ENCODE peak calls at places on chromosomes 7 and 10, in five cellular contexts. I, D, L, T and O are unnamed samples.

GRCh38 chr10:79273603-79274002 is 73.7 kb upstream of the PPIF start:
- ATAC-seq in I (no peak), D (no peak), L (no peak), T (no peak), O (no peak)

GRCh38 chr7:150610193-150610592 is 22.0 kb downstream of the GIMAP6 start:
- ATAC-seq in I (no peak), D (peak; percentile 69), L (peak; percentile 52), T (no peak), O (peak; percentile 44)

GRCh38 chr7:77923419-77923818 is 124.8 kb downstream of the PHTF2 start:
- ATAC-seq in I (no peak), D (no peak), L (no peak), T (no peak), O (no peak)

GRCh38 chr10:17025444-17026295 is 103.9 kb downstream of the CUBN start:
- ATAC-seq in I (peak; percentile 60), D (peak; percentile 63), L (peak; percentile 63), T (peak; percentile 49), O (peak; percentile 42)

GRCh38 chr7:30841025-30841735 is 70.0 kb downstream of the MINDY4 start:
- ATAC-seq in I (no peak), D (no peak), L (no peak), T (no peak), O (no peak)

GRCh38 chr10:12390733-12391132 is 41.4 kb downstream of the CAMK1D start:
- ATAC-seq in I (peak; percentile 13), D (no peak), L (no peak), T (peak; percentile 48), O (no peak)

GRCh38 chr10:3704565-3705360 is 80.2 kb downstream of the KLF6 start:
- ATAC-seq in I (no peak), D (no peak), L (no peak), T (no peak), O (no peak)

GRCh38 chr7:131087756-131088658 is 239.7 kb upstream of the MKLN1 start:
- ATAC-seq in I (no peak), D (no peak), L (no peak), T (no peak), O (no peak)

GRCh38 chr10:99431190-99431549 is 746 bp upstream of the GOT1 start:
- ATAC-seq in I (peak; percentile 67), D (no peak), L (no peak), T (peak; percentile 53), O (no peak)

GRCh38 chr10:100781145-100781665 is 35.8 kb downstream of the PAX2 start:
- ATAC-seq in I (no peak), D (no peak), L (no peak), T (no peak), O (no peak)

GRCh38 chr10:100790761-100791208 is 45.4 kb downstream of the PAX2 start:
- ATAC-seq in I (no peak), D (no peak), L (no peak), T (no peak), O (no peak)

GRCh38 chr7:129536323-129536722 is 34.0 kb downstream of the SMKR1 start:
- ATAC-seq in I (no peak), D (peak; percentile 48), L (peak; percentile 43), T (no peak), O (no peak)

GRCh38 chr7:37377231-37377630 is 71.4 kb downstream of the ELMO1 start:
- ATAC-seq in I (no peak), D (peak; percentile 85), L (no peak), T (no peak), O (no peak)

GRCh38 chr7:99943641-99944507 is 14.5 kb upstream of the GJC3 start:
- ATAC-seq in I (no peak), D (peak; percentile 13), L (no peak), T (no peak), O (no peak)

GRCh38 chr10:128854965-128855364 is 612.1 kb upstream of the MGMT start:
- ATAC-seq in I (peak; percentile 83), D (no peak), L (no peak), T (peak; percentile 80), O (no peak)

GRCh38 chr10:43383204-43383971 is 12.0 kb downstream of the FXYD4 start:
- ATAC-seq in I (no peak), D (no peak), L (no peak), T (no peak), O (no peak)

GRCh38 chr7:149714910-149715471 is 58.4 kb downstream of the ZNF467 start:
- ATAC-seq in I (peak; percentile 17), D (peak; percentile 6), L (peak; percentile 25), T (peak; percentile 6), O (peak; percentile 5)

GRCh38 chr10:72105098-72105475 is 16.7 kb upstream of the SPOCK2 start:
- ATAC-seq in I (no peak), D (no peak), L (no peak), T (no peak), O (no peak)

GRCh38 chr7:2093841-2094220 is 138.9 kb downstream of the MAD1L1 start:
- ATAC-seq in I (no peak), D (no peak), L (no peak), T (no peak), O (no peak)

GRCh38 chr7:79182283-79182682 is 271.2 kb downstream of the MAGI2 start:
- ATAC-seq in I (no peak), D (no peak), L (no peak), T (no peak), O (no peak)

GRCh38 chr7:149022961-149023360 is 5.3 kb downstream of the PDIA4 start:
- ATAC-seq in I (no peak), D (no peak), L (no peak), T (no peak), O (no peak)

GRCh38 chr7:50497068-50497642 is 47.0 kb upstream of the FIGNL1 start:
- ATAC-seq in I (peak; percentile 37), D (no peak), L (peak; percentile 43), T (no peak), O (no peak)